ENCODE peak calls at places on chromosomes 13 and 19, in seven cellular contexts. P is colonic mucosa, N is hypothalamus, W is ecto neural progenitor cell, U is Caki2, Y is AG09319, L is BJ. E is an unnamed sample.

GRCh38 chr13:80132741-80133601 is 208.0 kb downstream of the SPRY2 start:
- DNase-seq in U (peak; percentile 13), N (peak; percentile 11), P (peak; percentile 87), W (peak; percentile 54), L (no peak), Y (no peak), E (peak; percentile 81)

GRCh38 chr13:27353166-27353583 is 71.2 kb upstream of the GTF3A start:
- DNase-seq in U (peak; percentile 42), W (no peak), Y (no peak), L (no peak), P (no peak), N (no peak), E (peak; percentile 50)

GRCh38 chr13:51246005-51246404 is 23.8 kb downstream of the FAM124A start:
- DNase-seq in W (no peak), U (no peak), Y (no peak), P (no peak), N (no peak), L (no peak), E (no peak)

GRCh38 chr19:2887391-2887914 is 13.3 kb upstream of the ZNF57 start:
- DNase-seq in W (no peak), N (no peak), U (peak; percentile 44), L (peak; percentile 29), P (no peak), Y (peak; percentile 24), E (peak; percentile 71)

GRCh38 chr13:20161275-20161950 is 561 bp upstream of the GJA3 start:
- DNase-seq in L (no peak), Y (no peak), P (no peak), U (peak; percentile 27), W (no peak), N (no peak), E (no peak)

GRCh38 chr13:106083620-106084350 is 451.7 kb downstream of the EFNB2 start:
- DNase-seq in N (no peak), L (no peak), Y (no peak), P (peak; percentile 63), U (peak; percentile 31), W (no peak), E (peak; percentile 38)

GRCh38 chr13:20461481-20461859 is 64.2 kb downstream of the CRYL1 start:
- DNase-seq in W (no peak), L (no peak), P (no peak), U (no peak), Y (no peak), N (no peak), E (peak; percentile 59)

GRCh38 chr13:89515948-89516347 is 1831.5 kb upstream of the MIR17HG start:
- DNase-seq in U (no peak), Y (no peak), W (no peak), P (no peak), L (no peak), N (no peak), E (no peak)

GRCh38 chr13:113765241-113765910 is 6.3 kb downstream of the TMEM255B start:
- DNase-seq in L (no peak), Y (no peak), P (no peak), W (no peak), N (no peak), U (no peak), E (no peak)

GRCh38 chr19:47518139-47518538 is 3.3 kb upstream of the NAPA start:
- DNase-seq in W (no peak), Y (no peak), P (no peak), L (no peak), N (no peak), U (no peak), E (no peak)

GRCh38 chr19:46353730-46354528 is 7.0 kb downstream of the PPP5C start:
- DNase-seq in Y (no peak), W (no peak), P (no peak), U (no peak), N (no peak), L (no peak), E (no peak)

GRCh38 chr13:73286177-73286576 is 227.4 kb downstream of the KLF5 start:
- DNase-seq in L (no peak), W (no peak), N (no peak), Y (no peak), P (no peak), U (no peak), E (no peak)

GRCh38 chr19:5897189-5897969 is 6.2 kb downstream of the NDUFA11 start:
- DNase-seq in W (no peak), Y (no peak), L (no peak), N (no peak), P (no peak), U (no peak), E (no peak)

GRCh38 chr19:56933014-56933705 is 92.6 kb upstream of the PEG3 start:
- DNase-seq in U (no peak), L (no peak), N (no peak), P (no peak), W (no peak), Y (no peak), E (no peak)

GRCh38 chr13:75263741-75264407 is 218.1 kb downstream of the TBC1D4 start:
- DNase-seq in L (peak; percentile 30), N (no peak), U (no peak), P (no peak), W (no peak), Y (peak; percentile 15), E (peak; percentile 16)

GRCh38 chr19:12484011-12484370 is 625 bp downstream of the ZNF709 start:
- DNase-seq in L (no peak), Y (no peak), N (no peak), P (no peak), U (no peak), W (no peak), E (peak; percentile 52)

GRCh38 chr13:95676100-95676774 is 702 bp upstream of the DNAJC3 start:
- DNase-seq in L (no peak), Y (no peak), N (no peak), W (no peak), P (peak; percentile 33), U (no peak), E (peak; percentile 76)

GRCh38 chr13:65921933-65922332 is 1308.2 kb downstream of the PCDH9 start:
- DNase-seq in U (no peak), L (no peak), N (no peak), P (no peak), Y (no peak), W (no peak), E (no peak)

GRCh38 chr13:37899753-37900152 is 30.2 kb upstream of the TRPC4 start:
- DNase-seq in Y (no peak), N (no peak), L (no peak), P (peak; percentile 22), W (no peak), U (no peak), E (no peak)

GRCh38 chr19:7161292-7161691 is 91.8 kb downstream of the ZNF557 start:
- DNase-seq in N (no peak), P (no peak), W (no peak), L (no peak), U (no peak), Y (no peak), E (no peak)

GRCh38 chr13:76799696-76800095 is 86.5 kb downstream of the KCTD12 start:
- DNase-seq in P (no peak), N (no peak), Y (no peak), W (no peak), U (peak; percentile 45), L (no peak), E (peak; percentile 61)

GRCh38 chr13:42355118-42355840 is 83.3 kb downstream of the AKAP11 start:
- DNase-seq in U (no peak), L (no peak), N (no peak), W (no peak), P (no peak), Y (no peak), E (no peak)

GRCh38 chr13:46039421-46040036 is 13.0 kb downstream of the ZC3H13 start:
- DNase-seq in P (no peak), W (no peak), L (no peak), U (no peak), N (no peak), Y (no peak), E (no peak)

E was measured in kidney glomerular epithelial cell.